ENCODE peak calls at places on chromosomes 7 and 10, in eight cellular contexts. O is fibroblast of lung, F is caudate nucleus, E is brain pericyte, C is uterus, M is GM13976, I is GM12891, N is hippocampal formation. L is an unnamed sample.

GRCh38 chr7:84264341-84264740 is 69.8 kb upstream of the SEMA3A start:
- DNase-seq in O (peak), F (no peak), E (no peak), C (no peak), M (no peak), I (no peak), N (no peak), L (no peak)

GRCh38 chr7:130127404-130128395 is 57.4 kb downstream of the KLHDC10 start:
- DNase-seq in O (peak), F (no peak), E (no peak), C (no peak), M (no peak), I (no peak), N (no peak), L (no peak)

GRCh38 chr10:84706875-84707274 is 378.5 kb downstream of the CCSER2 start:
- DNase-seq in O (peak), F (no peak), E (no peak), C (no peak), M (no peak), I (no peak), N (no peak), L (no peak)

GRCh38 chr10:102752266-102752930 is 8.7 kb downstream of the WBP1L start:
- DNase-seq in O (peak), F (no peak), E (no peak), C (peak), M (no peak), I (no peak), N (no peak), L (no peak)

GRCh38 chr7:124085168-124085567 is 52.3 kb upstream of the TMEM229A start:
- DNase-seq in O (peak), F (peak), E (no peak), C (no peak), M (no peak), I (no peak), N (peak), L (no peak)

GRCh38 chr10:1731592-1731991 is 5.7 kb downstream of the ADARB2 start:
- DNase-seq in O (no peak), F (no peak), E (no peak), C (no peak), M (no peak), I (no peak), N (no peak), L (no peak)

GRCh38 chr7:91082854-91083495 is 181.3 kb upstream of the FZD1 start:
- DNase-seq in O (peak), F (no peak), E (no peak), C (no peak), M (no peak), I (no peak), N (no peak), L (no peak)

GRCh38 chr10:132302911-132303310 is 4.8 kb downstream of the STK32C start:
- DNase-seq in O (no peak), F (no peak), E (no peak), C (no peak), M (no peak), I (no peak), N (no peak), L (no peak)

GRCh38 chr7:125516194-125516593 is 586.6 kb upstream of the POT1 start:
- DNase-seq in O (no peak), F (no peak), E (no peak), C (no peak), M (no peak), I (no peak), N (no peak), L (no peak)

GRCh38 chr7:51103718-51104117 is 212.9 kb downstream of the COBL start:
- DNase-seq in O (no peak), F (no peak), E (no peak), C (no peak), M (no peak), I (no peak), N (no peak), L (no peak)

GRCh38 chr7:2128601-2129375 is 104.0 kb downstream of the MAD1L1 start:
- DNase-seq in O (no peak), F (no peak), E (no peak), C (no peak), M (no peak), I (no peak), N (no peak), L (no peak)

GRCh38 chr7:142554555-142555532 is 194.4 kb upstream of the PRSS1 start:
- DNase-seq in O (peak), F (no peak), E (no peak), C (no peak), M (no peak), I (no peak), N (no peak), L (no peak)

GRCh38 chr10:102646610-102647432 is 2.5 kb downstream of the TRIM8 start:
- DNase-seq in O (no peak), F (peak), E (no peak), C (no peak), M (no peak), I (no peak), N (no peak), L (no peak)

GRCh38 chr10:26700884-26701630 is 3.6 kb downstream of the PDSS1 start:
- DNase-seq in O (no peak), F (no peak), E (no peak), C (no peak), M (no peak), I (no peak), N (no peak), L (no peak)

GRCh38 chr10:14586901-14587300 is 187.8 kb downstream of the FAM107B start:
- DNase-seq in O (no peak), F (no peak), E (no peak), C (no peak), M (no peak), I (no peak), N (no peak), L (no peak)

GRCh38 chr10:7478727-7479457 is 68.1 kb upstream of the SFMBT2 start:
- DNase-seq in O (no peak), F (no peak), E (no peak), C (no peak), M (no peak), I (no peak), N (no peak), L (no peak)

GRCh38 chr7:105853931-105854419 is 22.4 kb downstream of the ATXN7L1 start:
- DNase-seq in O (no peak), F (no peak), E (no peak), C (no peak), M (no peak), I (no peak), N (no peak), L (peak)

GRCh38 chr7:73822319-73823173 is 8.2 kb upstream of the CLDN4 start:
- DNase-seq in O (peak), F (no peak), E (no peak), C (peak), M (peak), I (no peak), N (no peak), L (peak)

GRCh38 chr10:49647985-49648795 is 31.3 kb upstream of the C10orf53 start:
- DNase-seq in O (no peak), F (no peak), E (no peak), C (no peak), M (no peak), I (no peak), N (no peak), L (no peak)

GRCh38 chr7:73972614-73973013 is 55.4 kb upstream of the ELN start:
- DNase-seq in O (no peak), F (no peak), E (no peak), C (no peak), M (no peak), I (no peak), N (no peak), L (no peak)

GRCh38 chr7:135755351-135755753 is 6.7 kb upstream of the FAM180A start:
- DNase-seq in O (no peak), F (no peak), E (no peak), C (peak), M (no peak), I (no peak), N (no peak), L (no peak)

GRCh38 chr10:126013489-126014281 is 117.3 kb downstream of the FANK1 start:
- DNase-seq in O (peak), F (no peak), E (no peak), C (no peak), M (peak), I (no peak), N (no peak), L (peak)

GRCh38 chr7:1654738-1655490 is 15.2 kb upstream of the ELFN1 start:
- DNase-seq in O (no peak), F (no peak), E (no peak), C (no peak), M (no peak), I (no peak), N (no peak), L (no peak)

GRCh38 chr7:82507976-82508677 is 64.5 kb upstream of the CACNA2D1 start:
- DNase-seq in O (no peak), F (no peak), E (no peak), C (no peak), M (no peak), I (no peak), N (no peak), L (no peak)

GRCh38 chr10:72259491-72260214 is 14.1 kb upstream of the DDIT4 start:
- DNase-seq in O (peak), F (no peak), E (peak), C (no peak), M (peak), I (no peak), N (peak), L (peak)

GRCh38 chr10:73886625-73887024 is 12.3 kb upstream of the CAMK2G start:
- DNase-seq in O (peak), F (no peak), E (no peak), C (no peak), M (no peak), I (no peak), N (no peak), L (no peak)

GRCh38 chr10:87860156-87860795 is 3.1 kb downstream of the KLLN start:
- DNase-seq in O (peak), F (no peak), E (peak), C (no peak), M (peak), I (no peak), N (no peak), L (peak)

GRCh38 chr10:95229724-95230627 is 35.9 kb downstream of the ACSM6 start:
- DNase-seq in O (peak), F (no peak), E (no peak), C (no peak), M (no peak), I (no peak), N (no peak), L (peak)

GRCh38 chr10:24027107-24027506 is 181.8 kb upstream of the KIAA1217 start:
- DNase-seq in O (no peak), F (no peak), E (no peak), C (no peak), M (no peak), I (no peak), N (no peak), L (no peak)

GRCh38 chr7:28984631-28985030 is 26.5 kb upstream of the TRIL start:
- DNase-seq in O (peak), F (peak), E (peak), C (peak), M (no peak), I (no peak), N (no peak), L (peak)

GRCh38 chr10:28849821-28850220 is 172.5 kb downstream of the BAMBI start:
- DNase-seq in O (no peak), F (no peak), E (no peak), C (no peak), M (no peak), I (no peak), N (no peak), L (no peak)

GRCh38 chr7:79980376-79980775 is 154.3 kb upstream of the GNAI1 start:
- DNase-seq in O (no peak), F (no peak), E (no peak), C (no peak), M (no peak), I (no peak), N (no peak), L (no peak)

GRCh38 chr7:51316666-51317581 is at the start of gene COBL:
- DNase-seq in O (peak), F (peak), E (no peak), C (no peak), M (no peak), I (no peak), N (no peak), L (no peak)

GRCh38 chr7:150570712-150571465 is 3.7 kb downstream of the GIMAP4 start:
- DNase-seq in O (no peak), F (no peak), E (no peak), C (no peak), M (no peak), I (no peak), N (no peak), L (no peak)

GRCh38 chr7:145331076-145331475 is 495.2 kb upstream of the TPK1 start:
- DNase-seq in O (no peak), F (no peak), E (no peak), C (no peak), M (no peak), I (no peak), N (no peak), L (no peak)

GRCh38 chr10:69458426-69459100 is 7.3 kb downstream of the TSPAN15 start:
- DNase-seq in O (no peak), F (peak), E (no peak), C (peak), M (no peak), I (no peak), N (no peak), L (no peak)

GRCh38 chr7:151844080-151844827 is 32.7 kb downstream of the PRKAG2 start:
- DNase-seq in O (peak), F (no peak), E (peak), C (no peak), M (no peak), I (no peak), N (no peak), L (peak)

GRCh38 chr10:89115876-89116627 is 91.1 kb downstream of the CH25H start:
- DNase-seq in O (peak), F (no peak), E (no peak), C (no peak), M (no peak), I (no peak), N (no peak), L (peak)

L was measured in skeletal muscle cell.